ENCODE peak calls at places on chromosomes 1 and 21, in eight cellular contexts. T is ovary, E is spleen, C is pancreas, P is GM20000, N is SK-N-SH, I is tibial artery, Z is osteocyte. G is an unnamed sample.

GRCh38 chr21:28723666-28724065 is 269.0 kb downstream of the LTN1 start:
- DNase-seq in N (no peak), E (no peak), Z (no peak), C (no peak), P (no peak), I (no peak), T (no peak), G (no peak)

GRCh38 chr1:167474191-167474641 is 44.1 kb downstream of the CD247 start:
- DNase-seq in N (no peak), T (no peak), E (no peak), C (no peak), P (no peak), Z (no peak), I (no peak), G (no peak)

GRCh38 chr1:204520834-204521709 is 4.9 kb downstream of the MDM4 start:
- DNase-seq in Z (no peak), C (no peak), N (no peak), P (peak), E (no peak), T (no peak), I (no peak), G (no peak)

GRCh38 chr1:225877570-225877969 is 4.6 kb downstream of the TMEM63A start:
- DNase-seq in I (peak), C (peak), E (peak), N (peak), P (no peak), T (peak), Z (no peak), G (peak)

GRCh38 chr1:245715970-245716369 is 561.2 kb downstream of the KIF26B start:
- DNase-seq in Z (no peak), C (no peak), N (no peak), P (no peak), I (no peak), T (no peak), E (no peak), G (no peak)

GRCh38 chr1:224185208-224185607 is 2.2 kb downstream of the DEGS1 start:
- DNase-seq in T (no peak), N (no peak), Z (no peak), E (no peak), P (no peak), C (no peak), I (no peak), G (no peak)

GRCh38 chr21:14876464-14876863 is 188.3 kb downstream of the NRIP1 start:
- DNase-seq in Z (no peak), E (no peak), T (no peak), I (no peak), C (no peak), N (no peak), P (no peak), G (no peak)

GRCh38 chr1:12249181-12249580 is 19.4 kb downstream of the VPS13D start:
- DNase-seq in T (no peak), Z (no peak), I (no peak), P (no peak), E (no peak), C (no peak), N (no peak), G (no peak)

GRCh38 chr1:152539901-152540300 is 25.6 kb downstream of the CRCT1 start:
- DNase-seq in I (no peak), Z (no peak), C (no peak), N (no peak), P (no peak), E (no peak), T (no peak), G (no peak)

GRCh38 chr1:113903496-113904291 is 905 bp downstream of the AP4B1 start:
- DNase-seq in E (no peak), C (no peak), N (peak), T (no peak), P (no peak), Z (no peak), I (no peak), G (no peak)

GRCh38 chr21:38171723-38172344 is 85.0 kb upstream of the KCNJ15 start:
- DNase-seq in C (peak), T (no peak), I (no peak), P (no peak), Z (no peak), E (no peak), N (no peak), G (no peak)

GRCh38 chr1:75035536-75035935 is 98.7 kb upstream of the LHX8 start:
- DNase-seq in T (no peak), P (no peak), N (no peak), E (no peak), C (no peak), Z (no peak), I (no peak), G (no peak)

GRCh38 chr1:6962956-6963915 is 178.0 kb downstream of the CAMTA1 start:
- DNase-seq in I (no peak), P (peak), T (peak), C (peak), N (peak), Z (no peak), E (no peak), G (no peak)

GRCh38 chr1:50661626-50662025 is 238.4 kb upstream of the DMRTA2 start:
- DNase-seq in P (no peak), C (no peak), N (no peak), T (no peak), I (no peak), E (no peak), Z (no peak), G (no peak)

DNA sequence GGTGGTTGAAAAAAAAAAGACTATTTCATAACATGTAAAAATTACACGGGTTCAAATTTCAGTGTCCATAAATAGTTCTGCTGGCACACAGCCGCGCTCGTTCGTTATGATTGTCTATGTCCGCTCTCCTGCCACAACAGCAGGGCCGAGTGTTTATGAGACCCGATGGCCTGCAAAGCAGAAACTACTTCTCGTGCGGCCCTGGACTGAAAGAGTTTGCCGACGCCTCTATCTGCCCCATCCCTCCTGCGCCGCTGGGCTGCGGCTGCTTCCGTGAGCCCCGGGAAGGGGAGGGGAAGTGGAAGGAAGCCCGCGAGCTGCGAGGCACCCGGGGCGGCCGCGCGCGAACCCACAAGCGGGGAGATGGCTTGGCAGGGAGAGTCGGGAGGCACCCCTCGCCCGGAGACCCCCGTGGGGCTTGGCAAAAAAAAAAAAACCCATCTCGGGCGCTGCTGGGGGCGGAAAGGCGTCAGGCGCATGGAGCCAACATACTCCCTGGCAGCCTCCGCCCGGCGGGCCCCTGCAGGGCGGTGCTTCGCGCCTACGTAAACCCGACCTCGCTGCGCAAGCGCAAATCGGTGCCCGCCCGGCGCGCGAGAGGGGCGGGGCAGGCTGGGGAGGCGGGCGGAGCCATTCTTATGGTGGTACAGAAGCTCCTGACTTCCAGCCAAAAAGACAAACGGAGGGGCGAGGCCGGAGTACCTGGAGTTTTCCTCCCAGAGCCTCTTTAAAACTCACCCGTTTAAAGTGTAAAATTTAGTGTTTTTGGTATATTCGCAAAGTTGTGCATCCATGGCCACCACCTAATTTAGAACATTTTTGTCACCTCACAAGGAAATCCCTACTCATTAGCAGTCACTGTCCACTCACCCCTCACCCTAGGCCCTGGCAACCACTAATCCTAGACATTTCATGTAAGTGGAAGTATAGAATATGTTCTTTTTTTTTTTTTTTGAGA is 8.3 kb downstream of the SLC27A3 start:
- DNase-seq in Z (peak), C (peak), E (peak), P (peak), T (peak), N (peak), I (peak), G (peak)
- TF ChIP-seq CTCF in Z (peak), C (peak), E (no peak), P (no peak), T (no peak), N (no peak), I (peak), G (peak)

DNA sequence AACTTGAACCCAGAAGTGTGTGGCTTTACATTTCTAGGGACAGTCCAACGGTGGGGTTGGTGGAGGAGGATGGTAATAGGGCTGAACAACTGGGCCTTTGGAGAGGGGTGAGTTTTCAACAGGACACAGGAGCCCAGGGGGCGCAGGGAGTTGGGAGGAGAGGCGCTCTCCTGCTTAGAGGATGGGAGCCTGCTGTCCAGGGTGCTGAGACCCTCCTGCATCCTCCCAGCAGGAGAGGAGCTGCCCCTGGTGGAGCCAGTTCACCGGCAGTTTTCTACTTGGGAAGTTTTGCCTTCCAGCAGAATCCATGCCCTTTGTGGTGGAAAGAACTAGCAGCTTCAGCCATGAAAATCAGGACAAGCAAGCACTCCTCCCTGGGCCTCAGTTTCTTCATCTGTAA is 8.6 kb downstream of the KCNC4 start:
- DNase-seq in P (no peak), T (no peak), Z (no peak), E (no peak), N (no peak), C (no peak), I (no peak), G (no peak)
- TF ChIP-seq CTCF in P (no peak), T (no peak), Z (no peak), E (no peak), N (no peak), C (no peak), I (no peak), G (no peak)

DNA sequence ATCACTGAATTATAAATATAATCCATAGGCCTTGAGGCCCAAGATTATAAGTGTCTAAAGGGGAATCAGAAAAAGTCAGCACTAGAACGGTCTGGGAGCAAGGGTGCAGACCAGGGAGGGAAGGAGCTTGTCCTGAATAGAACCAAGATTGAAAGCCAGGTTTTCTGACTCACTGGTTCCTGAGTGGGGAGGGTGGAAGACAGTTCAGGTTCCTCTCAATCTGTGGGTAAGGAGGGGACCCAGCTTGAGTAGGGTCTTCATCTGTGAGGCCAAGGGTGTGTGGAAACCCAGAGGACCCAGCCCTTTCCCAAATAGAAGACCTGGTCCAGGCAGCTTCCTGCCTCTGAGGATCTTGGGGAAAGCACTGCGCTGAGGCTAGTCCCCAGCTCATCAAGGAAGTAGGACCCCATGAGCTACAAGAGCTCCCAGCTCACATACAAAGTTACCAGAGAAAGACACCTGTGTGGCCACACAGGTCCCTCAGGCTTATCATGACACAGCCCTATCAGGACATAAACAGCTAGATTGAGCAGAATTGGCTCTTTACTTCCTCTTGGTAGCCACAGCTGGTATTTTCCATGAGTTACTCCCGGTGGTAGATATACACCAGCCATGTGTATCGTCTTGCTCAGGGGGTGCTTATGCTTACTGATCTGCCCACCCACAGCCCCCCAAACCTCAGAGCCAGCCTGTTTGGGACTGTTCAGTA is 1.0 kb downstream of the LENEP start:
- DNase-seq in T (no peak), N (no peak), I (no peak), P (no peak), C (no peak), E (peak), Z (no peak), G (peak)
- TF ChIP-seq CTCF in T (no peak), N (no peak), I (no peak), P (no peak), C (no peak), E (no peak), Z (no peak), G (no peak)

DNA sequence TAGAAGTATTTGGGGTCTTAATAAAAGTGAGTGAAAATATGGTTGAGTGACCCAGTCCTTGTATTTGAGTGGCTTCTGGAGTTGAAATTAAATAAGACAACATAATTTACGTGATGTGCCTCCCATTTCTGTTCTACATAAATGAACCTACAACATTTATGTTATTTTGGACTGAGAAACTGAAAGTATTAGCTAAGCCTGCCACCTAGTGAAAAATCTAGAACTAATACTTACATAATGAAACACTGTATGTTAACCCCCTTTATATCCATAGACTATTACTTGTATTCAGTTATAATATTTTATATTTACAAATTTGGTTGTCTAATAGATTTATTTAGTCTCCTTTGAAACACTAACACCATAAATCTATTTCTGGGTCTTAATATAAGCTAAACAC is 298.9 kb downstream of the KCNT2 start:
- DNase-seq in T (no peak), I (no peak), Z (no peak), P (no peak), E (no peak), N (no peak), C (no peak), G (no peak)
- TF ChIP-seq CTCF in T (no peak), I (no peak), Z (peak), P (no peak), E (no peak), N (peak), C (no peak), G (peak)

DNA sequence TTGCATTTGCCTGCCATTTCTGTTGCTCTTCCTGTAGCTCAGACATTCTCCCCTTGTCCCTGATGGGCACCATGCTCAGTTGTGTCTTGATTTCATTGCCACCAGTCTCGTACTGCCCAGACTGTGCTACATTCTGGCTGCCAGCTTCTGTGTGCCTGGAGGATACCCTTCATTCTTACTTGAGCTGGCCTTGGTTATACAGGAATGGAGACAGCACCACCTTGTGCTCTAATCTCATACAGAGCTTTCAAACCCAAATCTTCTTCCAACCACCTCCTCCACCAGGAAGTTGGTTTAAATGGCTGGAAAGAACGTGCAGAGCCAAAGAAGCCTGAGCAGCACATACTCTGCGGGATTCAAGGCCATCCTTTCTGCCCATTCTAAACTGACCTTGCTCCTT is 165.3 kb downstream of the SLC35F3 start:
- DNase-seq in P (no peak), I (no peak), C (no peak), Z (no peak), E (no peak), T (no peak), N (no peak), G (no peak)
- TF ChIP-seq CTCF in P (no peak), I (no peak), C (no peak), Z (no peak), E (no peak), T (no peak), N (no peak), G (no peak)

DNA sequence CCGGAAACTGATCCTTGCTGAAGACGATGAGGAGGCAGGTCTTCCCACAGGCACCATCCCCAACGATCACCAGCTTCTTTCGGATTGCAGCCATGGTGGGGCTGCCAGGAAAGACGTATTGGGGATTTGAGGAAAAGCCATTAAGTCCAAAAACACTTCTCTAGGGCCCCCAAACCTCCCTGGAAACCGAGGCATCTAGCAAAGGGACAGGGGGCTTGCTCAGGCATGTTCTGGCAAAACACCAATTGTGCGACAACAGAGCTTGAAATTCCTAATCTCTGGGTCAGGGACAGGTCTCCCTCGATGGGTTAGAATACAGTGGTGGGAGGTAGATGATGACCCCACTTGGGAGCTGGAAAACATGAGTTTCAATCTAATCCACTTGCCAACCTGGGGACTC is 3.2 kb downstream of the RHOC start:
- DNase-seq in I (no peak), N (no peak), Z (no peak), T (no peak), P (no peak), E (peak), C (no peak), G (no peak)
- TF ChIP-seq CTCF in I (no peak), N (no peak), Z (no peak), T (no peak), P (no peak), E (no peak), C (no peak), G (no peak)

GRCh38 chr21:25283720-25284119 is 323.6 kb downstream of the MRPL39 start:
- DNase-seq in C (no peak), I (no peak), Z (no peak), P (peak), T (no peak), E (no peak), N (no peak), G (no peak)
- TF ChIP-seq CTCF in C (no peak), I (no peak), Z (peak), P (no peak), T (no peak), E (no peak), N (peak), G (peak)

GRCh38 chr1:18513995-18514394 is 33.3 kb downstream of the KLHDC7A start:
- DNase-seq in N (no peak), I (no peak), P (no peak), Z (no peak), C (no peak), E (no peak), T (no peak), G (no peak)

GRCh38 chr1:18508084-18508483 is 27.4 kb downstream of the KLHDC7A start:
- DNase-seq in Z (no peak), P (no peak), T (no peak), C (no peak), N (no peak), I (no peak), E (no peak), G (no peak)

GRCh38 chr1:18515120-18515667 is 34.5 kb downstream of the KLHDC7A start:
- DNase-seq in C (no peak), I (no peak), T (no peak), Z (no peak), N (no peak), P (no peak), E (no peak), G (no peak)

GRCh38 chr1:18512883-18513282 is 32.2 kb downstream of the KLHDC7A start:
- DNase-seq in E (peak), P (no peak), N (no peak), C (no peak), Z (peak), T (no peak), I (no peak), G (peak)

DNA sequence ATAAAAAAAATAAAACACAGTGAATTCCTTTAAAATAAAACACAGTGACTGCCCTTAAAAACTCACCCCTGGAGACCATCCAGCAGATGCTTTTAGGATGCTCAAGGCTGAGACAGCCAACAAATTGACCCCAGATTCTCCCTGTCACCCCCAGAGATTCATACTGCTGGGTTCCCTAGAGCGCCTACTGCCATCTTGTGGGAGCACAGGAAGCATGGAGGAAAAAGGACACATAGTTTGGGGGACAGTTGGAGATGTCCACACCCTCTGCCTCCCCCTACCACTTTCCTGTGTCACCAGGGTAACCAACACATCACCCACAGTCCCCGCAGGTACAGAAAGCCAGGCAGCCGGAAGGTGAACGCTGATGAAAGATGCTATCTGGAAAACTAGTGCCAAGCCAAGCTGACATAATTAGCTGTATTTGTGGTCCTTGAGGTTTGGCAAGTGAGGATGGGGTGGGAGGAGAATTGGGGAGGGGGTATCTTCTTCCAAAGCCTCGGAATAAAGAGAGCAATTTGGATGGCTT is 30.8 kb downstream of the KLHDC7A start:
- DNase-seq in N (peak), C (no peak), E (peak), I (no peak), P (no peak), Z (peak), T (no peak), G (peak)
- TF ChIP-seq CTCF in N (no peak), C (no peak), E (no peak), I (no peak), P (no peak), Z (no peak), T (no peak), G (no peak)